ENCODE peak calls at places on chromosomes 6 and 20, in five cellular contexts. One of them, this sample, is unnamed.

GRCh38 chr6:43181621-43181941 is 415 bp upstream of the CUL9 start:
- DNase-seq in BJ: no peak
- DNase-seq in stimulated activated CD4-positive, alpha-beta T cell treated with anti-CD3 and anti-CD28 coated beads, TNF-alpha, amount 100 ng/mL, for 1 hour: no peak
- DNase-seq in H7: no peak
- DNase-seq in NCI-H510A treated with DMSO at 0.1 percent for 48 hours: no peak
- DNase-seq in this sample: no peak

GRCh38 chr6:52362443-52363221 is 681 bp downstream of the PAQR8 start:
- DNase-seq in stimulated activated CD4-positive, alpha-beta T cell treated with anti-CD3 and anti-CD28 coated beads, TNF-alpha, amount 100 ng/mL, for 1 hour: no peak
- DNase-seq in NCI-H510A treated with DMSO at 0.1 percent for 48 hours: peak
- DNase-seq in BJ: no peak
- DNase-seq in H7: peak
- DNase-seq in this sample: peak

GRCh38 chr6:152893187-152893586 is 89.7 kb downstream of the FBXO5 start:
- DNase-seq in BJ: no peak
- DNase-seq in H7: no peak
- DNase-seq in stimulated activated CD4-positive, alpha-beta T cell treated with anti-CD3 and anti-CD28 coated beads, TNF-alpha, amount 100 ng/mL, for 1 hour: no peak
- DNase-seq in NCI-H510A treated with DMSO at 0.1 percent for 48 hours: no peak
- DNase-seq in this sample: no peak

GRCh38 chr6:164113637-164114036 is 699.1 kb downstream of the QKI start:
- DNase-seq in BJ: no peak
- DNase-seq in H7: no peak
- DNase-seq in NCI-H510A treated with DMSO at 0.1 percent for 48 hours: no peak
- DNase-seq in stimulated activated CD4-positive, alpha-beta T cell treated with anti-CD3 and anti-CD28 coated beads, TNF-alpha, amount 100 ng/mL, for 1 hour: no peak
- DNase-seq in this sample: no peak

GRCh38 chr20:37973059-37973910 is 60.0 kb downstream of the TTI1 start:
- DNase-seq in H7: no peak
- DNase-seq in BJ: no peak
- DNase-seq in NCI-H510A treated with DMSO at 0.1 percent for 48 hours: no peak
- DNase-seq in stimulated activated CD4-positive, alpha-beta T cell treated with anti-CD3 and anti-CD28 coated beads, TNF-alpha, amount 100 ng/mL, for 1 hour: no peak
- DNase-seq in this sample: no peak

GRCh38 chr6:110323004-110323657 is 35.0 kb downstream of the METTL24 start:
- DNase-seq in stimulated activated CD4-positive, alpha-beta T cell treated with anti-CD3 and anti-CD28 coated beads, TNF-alpha, amount 100 ng/mL, for 1 hour: no peak
- DNase-seq in BJ: no peak
- DNase-seq in NCI-H510A treated with DMSO at 0.1 percent for 48 hours: no peak
- DNase-seq in H7: no peak
- DNase-seq in this sample: no peak

GRCh38 chr6:142543576-142543975 is 241.8 kb downstream of the ADGRG6 start:
- DNase-seq in BJ: no peak
- DNase-seq in stimulated activated CD4-positive, alpha-beta T cell treated with anti-CD3 and anti-CD28 coated beads, TNF-alpha, amount 100 ng/mL, for 1 hour: no peak
- DNase-seq in NCI-H510A treated with DMSO at 0.1 percent for 48 hours: no peak
- DNase-seq in H7: no peak
- DNase-seq in this sample: no peak

GRCh38 chr6:153237670-153238069 is 106.6 kb upstream of the RGS17 start:
- DNase-seq in H7: no peak
- DNase-seq in NCI-H510A treated with DMSO at 0.1 percent for 48 hours: no peak
- DNase-seq in stimulated activated CD4-positive, alpha-beta T cell treated with anti-CD3 and anti-CD28 coated beads, TNF-alpha, amount 100 ng/mL, for 1 hour: no peak
- DNase-seq in BJ: no peak
- DNase-seq in this sample: no peak

GRCh38 chr6:16397623-16398022 is 159.2 kb downstream of the GMPR start:
- DNase-seq in NCI-H510A treated with DMSO at 0.1 percent for 48 hours: no peak
- DNase-seq in H7: no peak
- DNase-seq in BJ: no peak
- DNase-seq in stimulated activated CD4-positive, alpha-beta T cell treated with anti-CD3 and anti-CD28 coated beads, TNF-alpha, amount 100 ng/mL, for 1 hour: no peak
- DNase-seq in this sample: no peak

GRCh38 chr6:54114991-54115390 is 3.7 kb downstream of the MLIP start:
- DNase-seq in NCI-H510A treated with DMSO at 0.1 percent for 48 hours: no peak
- DNase-seq in stimulated activated CD4-positive, alpha-beta T cell treated with anti-CD3 and anti-CD28 coated beads, TNF-alpha, amount 100 ng/mL, for 1 hour: no peak
- DNase-seq in BJ: no peak
- DNase-seq in H7: no peak
- DNase-seq in this sample: no peak

GRCh38 chr20:9068232-9068781 is 580 bp upstream of the PLCB4 start:
- DNase-seq in BJ: no peak
- DNase-seq in NCI-H510A treated with DMSO at 0.1 percent for 48 hours: peak
- DNase-seq in H7: peak
- DNase-seq in stimulated activated CD4-positive, alpha-beta T cell treated with anti-CD3 and anti-CD28 coated beads, TNF-alpha, amount 100 ng/mL, for 1 hour: no peak
- DNase-seq in this sample: peak

GRCh38 chr6:40477246-40478126 is 109.7 kb downstream of the LRFN2 start:
- DNase-seq in stimulated activated CD4-positive, alpha-beta T cell treated with anti-CD3 and anti-CD28 coated beads, TNF-alpha, amount 100 ng/mL, for 1 hour: no peak
- DNase-seq in NCI-H510A treated with DMSO at 0.1 percent for 48 hours: peak
- DNase-seq in H7: peak
- DNase-seq in BJ: no peak
- DNase-seq in this sample: peak

GRCh38 chr6:31701666-31702420 is 1.3 kb downstream of the ABHD16A start:
- DNase-seq in NCI-H510A treated with DMSO at 0.1 percent for 48 hours: no peak
- DNase-seq in H7: no peak
- DNase-seq in BJ: no peak
- DNase-seq in stimulated activated CD4-positive, alpha-beta T cell treated with anti-CD3 and anti-CD28 coated beads, TNF-alpha, amount 100 ng/mL, for 1 hour: no peak
- DNase-seq in this sample: no peak

GRCh38 chr20:1987826-1988225 is 6.0 kb downstream of the PDYN start:
- DNase-seq in stimulated activated CD4-positive, alpha-beta T cell treated with anti-CD3 and anti-CD28 coated beads, TNF-alpha, amount 100 ng/mL, for 1 hour: no peak
- DNase-seq in H7: no peak
- DNase-seq in NCI-H510A treated with DMSO at 0.1 percent for 48 hours: no peak
- DNase-seq in BJ: no peak
- DNase-seq in this sample: no peak

GRCh38 chr20:47968541-47969310 is 183.4 kb upstream of the SULF2 start:
- DNase-seq in NCI-H510A treated with DMSO at 0.1 percent for 48 hours: no peak
- DNase-seq in H7: no peak
- DNase-seq in stimulated activated CD4-positive, alpha-beta T cell treated with anti-CD3 and anti-CD28 coated beads, TNF-alpha, amount 100 ng/mL, for 1 hour: no peak
- DNase-seq in BJ: no peak
- DNase-seq in this sample: no peak

GRCh38 chr6:161254126-161254753 is 19.6 kb downstream of the AGPAT4 start:
- DNase-seq in stimulated activated CD4-positive, alpha-beta T cell treated with anti-CD3 and anti-CD28 coated beads, TNF-alpha, amount 100 ng/mL, for 1 hour: no peak
- DNase-seq in H7: no peak
- DNase-seq in NCI-H510A treated with DMSO at 0.1 percent for 48 hours: no peak
- DNase-seq in BJ: no peak
- DNase-seq in this sample: no peak

GRCh38 chr6:89948876-89949275 is 54.6 kb downstream of the GJA10 start:
- DNase-seq in stimulated activated CD4-positive, alpha-beta T cell treated with anti-CD3 and anti-CD28 coated beads, TNF-alpha, amount 100 ng/mL, for 1 hour: no peak
- DNase-seq in BJ: no peak
- DNase-seq in NCI-H510A treated with DMSO at 0.1 percent for 48 hours: no peak
- DNase-seq in H7: no peak
- DNase-seq in this sample: no peak

GRCh38 chr20:48015943-48016723 is 230.9 kb upstream of the SULF2 start:
- DNase-seq in BJ: peak
- DNase-seq in NCI-H510A treated with DMSO at 0.1 percent for 48 hours: no peak
- DNase-seq in stimulated activated CD4-positive, alpha-beta T cell treated with anti-CD3 and anti-CD28 coated beads, TNF-alpha, amount 100 ng/mL, for 1 hour: no peak
- DNase-seq in H7: no peak
- DNase-seq in this sample: no peak

GRCh38 chr6:142725024-142725770 is 219.8 kb downstream of the HIVEP2 start:
- DNase-seq in BJ: no peak
- DNase-seq in H7: no peak
- DNase-seq in stimulated activated CD4-positive, alpha-beta T cell treated with anti-CD3 and anti-CD28 coated beads, TNF-alpha, amount 100 ng/mL, for 1 hour: no peak
- DNase-seq in NCI-H510A treated with DMSO at 0.1 percent for 48 hours: no peak
- DNase-seq in this sample: no peak

GRCh38 chr6:36029464-36029863 is 1.9 kb downstream of the MAPK14 start:
- DNase-seq in stimulated activated CD4-positive, alpha-beta T cell treated with anti-CD3 and anti-CD28 coated beads, TNF-alpha, amount 100 ng/mL, for 1 hour: no peak
- DNase-seq in H7: no peak
- DNase-seq in BJ: peak
- DNase-seq in NCI-H510A treated with DMSO at 0.1 percent for 48 hours: peak
- DNase-seq in this sample: no peak

GRCh38 chr6:149566372-149567193 is at the start of gene GINM1:
- DNase-seq in NCI-H510A treated with DMSO at 0.1 percent for 48 hours: peak
- DNase-seq in BJ: no peak
- DNase-seq in H7: peak
- DNase-seq in stimulated activated CD4-positive, alpha-beta T cell treated with anti-CD3 and anti-CD28 coated beads, TNF-alpha, amount 100 ng/mL, for 1 hour: peak
- DNase-seq in this sample: peak

GRCh38 chr6:32933661-32934085 is 7.2 kb downstream of the HLA-DMB start:
- DNase-seq in NCI-H510A treated with DMSO at 0.1 percent for 48 hours: peak
- DNase-seq in stimulated activated CD4-positive, alpha-beta T cell treated with anti-CD3 and anti-CD28 coated beads, TNF-alpha, amount 100 ng/mL, for 1 hour: peak
- DNase-seq in H7: peak
- DNase-seq in BJ: no peak
- DNase-seq in this sample: peak

GRCh38 chr6:1524040-1524480 is 85.7 kb upstream of the FOXC1 start:
- DNase-seq in NCI-H510A treated with DMSO at 0.1 percent for 48 hours: no peak
- DNase-seq in H7: peak
- DNase-seq in stimulated activated CD4-positive, alpha-beta T cell treated with anti-CD3 and anti-CD28 coated beads, TNF-alpha, amount 100 ng/mL, for 1 hour: peak
- DNase-seq in BJ: no peak
- DNase-seq in this sample: peak

GRCh38 chr6:169406034-169406433 is 152.4 kb upstream of the THBS2 start:
- DNase-seq in H7: no peak
- DNase-seq in stimulated activated CD4-positive, alpha-beta T cell treated with anti-CD3 and anti-CD28 coated beads, TNF-alpha, amount 100 ng/mL, for 1 hour: no peak
- DNase-seq in BJ: no peak
- DNase-seq in NCI-H510A treated with DMSO at 0.1 percent for 48 hours: no peak
- DNase-seq in this sample: no peak

GRCh38 chr20:36399969-36400545 is 93.9 kb downstream of the DLGAP4 start:
- DNase-seq in stimulated activated CD4-positive, alpha-beta T cell treated with anti-CD3 and anti-CD28 coated beads, TNF-alpha, amount 100 ng/mL, for 1 hour: no peak
- DNase-seq in H7: no peak
- DNase-seq in NCI-H510A treated with DMSO at 0.1 percent for 48 hours: no peak
- DNase-seq in BJ: no peak
- DNase-seq in this sample: no peak

GRCh38 chr6:71012871-71013456 is 56.1 kb upstream of the B3GAT2 start:
- DNase-seq in stimulated activated CD4-positive, alpha-beta T cell treated with anti-CD3 and anti-CD28 coated beads, TNF-alpha, amount 100 ng/mL, for 1 hour: no peak
- DNase-seq in H7: peak
- DNase-seq in BJ: no peak
- DNase-seq in NCI-H510A treated with DMSO at 0.1 percent for 48 hours: peak
- DNase-seq in this sample: no peak

GRCh38 chr6:75830959-75831885 is 82.2 kb downstream of the MYO6 start:
- DNase-seq in stimulated activated CD4-positive, alpha-beta T cell treated with anti-CD3 and anti-CD28 coated beads, TNF-alpha, amount 100 ng/mL, for 1 hour: no peak
- DNase-seq in BJ: no peak
- DNase-seq in NCI-H510A treated with DMSO at 0.1 percent for 48 hours: no peak
- DNase-seq in H7: no peak
- DNase-seq in this sample: no peak

GRCh38 chr6:170208171-170208601 is 82.7 kb downstream of the DLL1 start:
- DNase-seq in stimulated activated CD4-positive, alpha-beta T cell treated with anti-CD3 and anti-CD28 coated beads, TNF-alpha, amount 100 ng/mL, for 1 hour: no peak
- DNase-seq in BJ: no peak
- DNase-seq in H7: peak
- DNase-seq in NCI-H510A treated with DMSO at 0.1 percent for 48 hours: no peak
- DNase-seq in this sample: peak

GRCh38 chr6:132272776-132273175 is 128.5 kb downstream of the MOXD1 start:
- DNase-seq in H7: no peak
- DNase-seq in NCI-H510A treated with DMSO at 0.1 percent for 48 hours: no peak
- DNase-seq in BJ: no peak
- DNase-seq in stimulated activated CD4-positive, alpha-beta T cell treated with anti-CD3 and anti-CD28 coated beads, TNF-alpha, amount 100 ng/mL, for 1 hour: no peak
- DNase-seq in this sample: no peak

GRCh38 chr20:52847739-52848359 is 124.3 kb upstream of the TSHZ2 start:
- DNase-seq in BJ: no peak
- DNase-seq in stimulated activated CD4-positive, alpha-beta T cell treated with anti-CD3 and anti-CD28 coated beads, TNF-alpha, amount 100 ng/mL, for 1 hour: no peak
- DNase-seq in NCI-H510A treated with DMSO at 0.1 percent for 48 hours: no peak
- DNase-seq in H7: no peak
- DNase-seq in this sample: no peak

GRCh38 chr6:130625825-130626500 is 201.2 kb upstream of the SMLR1 start:
- DNase-seq in H7: no peak
- DNase-seq in NCI-H510A treated with DMSO at 0.1 percent for 48 hours: no peak
- DNase-seq in stimulated activated CD4-positive, alpha-beta T cell treated with anti-CD3 and anti-CD28 coated beads, TNF-alpha, amount 100 ng/mL, for 1 hour: no peak
- DNase-seq in BJ: peak
- DNase-seq in this sample: no peak

GRCh38 chr6:160792711-160793110 is 90.7 kb downstream of the PLG start:
- DNase-seq in H7: no peak
- DNase-seq in stimulated activated CD4-positive, alpha-beta T cell treated with anti-CD3 and anti-CD28 coated beads, TNF-alpha, amount 100 ng/mL, for 1 hour: no peak
- DNase-seq in NCI-H510A treated with DMSO at 0.1 percent for 48 hours: no peak
- DNase-seq in BJ: no peak
- DNase-seq in this sample: no peak

GRCh38 chr6:96301023-96301422 is 220.6 kb upstream of the UFL1 start:
- DNase-seq in NCI-H510A treated with DMSO at 0.1 percent for 48 hours: no peak
- DNase-seq in H7: no peak
- DNase-seq in stimulated activated CD4-positive, alpha-beta T cell treated with anti-CD3 and anti-CD28 coated beads, TNF-alpha, amount 100 ng/mL, for 1 hour: no peak
- DNase-seq in BJ: no peak
- DNase-seq in this sample: no peak

GRCh38 chr6:149384464-149384863 is 15.6 kb upstream of the SUMO4 start:
- DNase-seq in NCI-H510A treated with DMSO at 0.1 percent for 48 hours: no peak
- DNase-seq in BJ: no peak
- DNase-seq in stimulated activated CD4-positive, alpha-beta T cell treated with anti-CD3 and anti-CD28 coated beads, TNF-alpha, amount 100 ng/mL, for 1 hour: no peak
- DNase-seq in H7: no peak
- DNase-seq in this sample: no peak

GRCh38 chr6:102389994-102390393 is 996.5 kb downstream of the GRIK2 start:
- DNase-seq in NCI-H510A treated with DMSO at 0.1 percent for 48 hours: no peak
- DNase-seq in BJ: no peak
- DNase-seq in stimulated activated CD4-positive, alpha-beta T cell treated with anti-CD3 and anti-CD28 coated beads, TNF-alpha, amount 100 ng/mL, for 1 hour: no peak
- DNase-seq in H7: no peak
- DNase-seq in this sample: peak

GRCh38 chr6:32554269-32554919 is 24.3 kb upstream of the HLA-DRB5 start:
- DNase-seq in stimulated activated CD4-positive, alpha-beta T cell treated with anti-CD3 and anti-CD28 coated beads, TNF-alpha, amount 100 ng/mL, for 1 hour: no peak
- DNase-seq in H7: no peak
- DNase-seq in BJ: no peak
- DNase-seq in NCI-H510A treated with DMSO at 0.1 percent for 48 hours: no peak
- DNase-seq in this sample: no peak

GRCh38 chr6:157682856-157683481 is 140.1 kb upstream of the SNX9 start:
- DNase-seq in stimulated activated CD4-positive, alpha-beta T cell treated with anti-CD3 and anti-CD28 coated beads, TNF-alpha, amount 100 ng/mL, for 1 hour: no peak
- DNase-seq in NCI-H510A treated with DMSO at 0.1 percent for 48 hours: no peak
- DNase-seq in H7: no peak
- DNase-seq in BJ: no peak
- DNase-seq in this sample: no peak

GRCh38 chr20:16069416-16070010 is 503.7 kb downstream of the KIF16B start:
- DNase-seq in NCI-H510A treated with DMSO at 0.1 percent for 48 hours: no peak
- DNase-seq in BJ: no peak
- DNase-seq in stimulated activated CD4-positive, alpha-beta T cell treated with anti-CD3 and anti-CD28 coated beads, TNF-alpha, amount 100 ng/mL, for 1 hour: no peak
- DNase-seq in H7: no peak
- DNase-seq in this sample: no peak

GRCh38 chr20:56860413-56860812 is 231.3 kb downstream of the TFAP2C start:
- DNase-seq in stimulated activated CD4-positive, alpha-beta T cell treated with anti-CD3 and anti-CD28 coated beads, TNF-alpha, amount 100 ng/mL, for 1 hour: no peak
- DNase-seq in NCI-H510A treated with DMSO at 0.1 percent for 48 hours: no peak
- DNase-seq in BJ: no peak
- DNase-seq in H7: no peak
- DNase-seq in this sample: no peak

This sample was measured in ecto neural progenitor cell.